ENCODE peak calls at places on chromosomes 1 and 21, in ten cellular contexts. V is endothelial cell, Q is GM10248, J is right atrium auricular region, G is WERI-Rb-1, B is PC-9, I is tibial nerve, N is IMR-90, Z is NB4, A is foreskin fibroblast. U is an unnamed sample.

GRCh38 chr1:39422604-39423003 is 68.8 kb upstream of the BMP8A start:
- DNase-seq in V (no peak), Q (no peak), J (no peak), G (no peak), B (no peak), I (no peak), N (no peak), Z (peak), A (no peak), U (no peak)

GRCh38 chr21:44920694-44921604 is at the start of gene ITGB2:
- DNase-seq in V (no peak), Q (peak), J (no peak), G (no peak), B (no peak), I (no peak), N (no peak), Z (peak), A (no peak), U (no peak)

GRCh38 chr1:110615548-110616130 is 9.5 kb upstream of the KCNA2 start:
- DNase-seq in V (peak), Q (peak), J (no peak), G (peak), B (peak), I (peak), N (peak), Z (peak), A (peak), U (peak)

GRCh38 chr1:13754003-13754402 is 54.0 kb downstream of the PRDM2 start:
- DNase-seq in V (no peak), Q (peak), J (no peak), G (no peak), B (no peak), I (no peak), N (no peak), Z (peak), A (no peak), U (no peak)

GRCh38 chr1:151934048-151934493 is 24.8 kb upstream of the THEM4 start:
- DNase-seq in V (peak), Q (peak), J (no peak), G (peak), B (peak), I (peak), N (peak), Z (peak), A (no peak), U (peak)

GRCh38 chr1:241985787-241986186 is 13.1 kb downstream of the MAP1LC3C start:
- DNase-seq in V (peak), Q (peak), J (no peak), G (peak), B (no peak), I (peak), N (peak), Z (peak), A (peak), U (peak)

GRCh38 chr1:223403184-223403815 is 10.1 kb downstream of the CCDC185 start:
- DNase-seq in V (no peak), Q (no peak), J (no peak), G (no peak), B (no peak), I (no peak), N (peak), Z (no peak), A (no peak), U (no peak)

GRCh38 chr1:233293556-233294446 is 1.7 kb downstream of the PCNX2 start:
- DNase-seq in V (no peak), Q (no peak), J (no peak), G (no peak), B (no peak), I (no peak), N (peak), Z (no peak), A (peak), U (no peak)

GRCh38 chr1:183914283-183914682 is 109.4 kb downstream of the RGL1 start:
- DNase-seq in V (no peak), Q (no peak), J (no peak), G (no peak), B (no peak), I (peak), N (peak), Z (no peak), A (peak), U (no peak)

GRCh38 chr1:228362141-228362883 is 44.3 kb downstream of the TRIM11 start:
- DNase-seq in V (no peak), Q (no peak), J (no peak), G (no peak), B (no peak), I (no peak), N (no peak), Z (peak), A (no peak), U (no peak)

GRCh38 chr1:55443175-55443933 is 228.2 kb upstream of the USP24 start:
- DNase-seq in V (no peak), Q (no peak), J (peak), G (no peak), B (peak), I (peak), N (peak), Z (no peak), A (peak), U (no peak)

GRCh38 chr1:229058716-229059115 is 212.2 kb upstream of the RAB4A start:
- DNase-seq in V (no peak), Q (no peak), J (no peak), G (no peak), B (no peak), I (no peak), N (no peak), Z (no peak), A (no peak), U (no peak)

GRCh38 chr1:111818081-111818480 is 62.4 kb downstream of the DDX20 start:
- DNase-seq in V (no peak), Q (no peak), J (no peak), G (no peak), B (no peak), I (no peak), N (no peak), Z (no peak), A (no peak), U (no peak)

GRCh38 chr1:19395678-19396192 is 83.6 kb downstream of the SLC66A1 start:
- DNase-seq in V (no peak), Q (no peak), J (no peak), G (no peak), B (no peak), I (no peak), N (peak), Z (no peak), A (peak), U (peak)

GRCh38 chr1:231626951-231627614 is 493 bp downstream of the DISC1 start:
- DNase-seq in V (peak), Q (peak), J (peak), G (no peak), B (peak), I (peak), N (peak), Z (peak), A (peak), U (peak)

GRCh38 chr1:61254629-61255323 is 172.4 kb downstream of the NFIA start:
- DNase-seq in V (no peak), Q (no peak), J (no peak), G (no peak), B (no peak), I (peak), N (peak), Z (peak), A (peak), U (no peak)

GRCh38 chr1:29211086-29212030 is 19.4 kb downstream of the MECR start:
- DNase-seq in V (no peak), Q (no peak), J (no peak), G (peak), B (no peak), I (no peak), N (no peak), Z (no peak), A (no peak), U (no peak)

GRCh38 chr1:84540759-84541158 is 33.5 kb downstream of the CTBS start:
- DNase-seq in V (no peak), Q (no peak), J (no peak), G (no peak), B (no peak), I (no peak), N (no peak), Z (no peak), A (no peak), U (no peak)

GRCh38 chr1:36457691-36458090 is 6.5 kb downstream of the MRPS15 start:
- DNase-seq in V (no peak), Q (no peak), J (no peak), G (no peak), B (no peak), I (no peak), N (no peak), Z (peak), A (no peak), U (no peak)

GRCh38 chr1:36253463-36253862 is 29.2 kb downstream of the THRAP3 start:
- DNase-seq in V (no peak), Q (no peak), J (no peak), G (no peak), B (no peak), I (no peak), N (peak), Z (peak), A (peak), U (no peak)

DNA sequence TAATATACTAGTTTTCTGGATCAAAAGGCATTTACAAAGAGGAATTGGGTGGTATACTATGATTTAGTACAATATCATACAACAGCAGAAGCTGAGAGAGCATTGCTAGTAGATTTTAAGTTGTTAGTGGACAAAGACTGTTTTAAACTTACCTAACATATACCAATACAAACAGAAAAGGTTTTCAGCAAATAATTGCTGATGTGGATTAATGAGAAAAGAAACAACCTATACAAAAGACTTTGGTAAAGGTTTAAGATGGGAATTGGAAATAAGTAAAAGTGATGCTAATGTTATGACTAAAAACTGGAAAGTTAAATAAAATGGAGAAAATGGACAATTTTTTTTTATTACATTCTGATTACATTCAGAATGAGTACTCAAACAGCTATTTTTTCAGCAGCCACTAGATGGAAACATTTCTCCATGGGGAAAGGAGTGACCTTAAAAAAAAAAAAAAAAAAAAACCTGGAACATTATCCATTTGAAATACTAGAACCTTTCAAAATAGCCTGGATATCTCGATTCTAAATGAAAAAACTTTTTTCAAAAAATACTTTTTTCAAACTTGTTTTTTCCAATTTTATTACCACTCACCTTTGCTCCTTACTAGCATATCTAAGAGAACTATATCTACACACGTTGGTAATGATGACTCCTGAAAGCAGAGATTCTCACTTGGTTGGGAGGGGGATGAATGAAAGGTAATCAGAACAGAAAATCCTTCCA is 55.4 kb downstream of the EPRS1 start:
- DNase-seq in V (no peak), Q (no peak), J (no peak), G (no peak), B (no peak), I (peak), N (peak), Z (peak), A (peak), U (no peak)
- TF ChIP-seq CTCF in V (peak), Q (peak), J (peak), G (peak), B (peak), I (peak), N (peak), Z (peak), A (peak), U (peak)

DNA sequence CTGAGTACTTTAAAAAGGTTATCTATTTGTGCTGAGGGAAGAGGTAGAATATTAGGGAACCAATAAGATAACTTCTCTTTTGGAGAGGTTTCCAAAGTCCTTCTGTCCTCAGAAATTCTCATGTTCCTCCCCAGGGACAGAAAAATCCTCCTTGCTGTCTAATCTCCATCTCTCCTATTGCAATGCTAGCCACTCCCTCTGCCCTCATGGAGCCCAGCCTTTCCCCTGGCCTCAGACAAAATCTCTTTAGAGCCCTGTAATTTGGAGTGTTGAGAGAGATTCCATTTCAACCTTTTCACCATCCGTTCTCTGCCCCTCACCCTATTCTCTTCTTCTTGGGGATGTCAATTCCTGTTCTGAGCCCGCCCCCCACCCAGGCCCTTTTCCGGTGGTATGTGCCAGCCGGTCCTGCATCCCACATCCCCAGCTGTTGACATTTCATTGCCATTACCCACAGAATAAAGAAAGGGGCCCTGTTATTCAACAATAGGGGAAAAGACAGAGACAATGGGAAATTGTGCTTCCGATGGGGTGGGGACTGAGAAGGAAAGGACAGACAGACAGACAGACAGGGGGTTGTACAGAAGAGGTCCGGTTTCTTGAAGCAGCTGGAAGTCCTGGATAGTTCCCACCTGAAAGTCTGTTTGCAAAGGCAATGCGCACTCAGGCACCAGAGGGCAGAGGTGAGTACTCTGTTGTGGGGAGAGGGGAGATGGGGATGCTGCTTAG is at the start of gene HAPLN2:
- DNase-seq in V (peak), Q (peak), J (no peak), G (peak), B (no peak), I (no peak), N (no peak), Z (peak), A (no peak), U (peak)
- TF ChIP-seq CTCF in V (no peak), Q (peak), J (peak), G (peak), B (peak), I (peak), N (peak), Z (peak), A (peak), U (peak)

GRCh38 chr1:107019166-107019565 is 37.3 kb upstream of the PRMT6 start:
- DNase-seq in V (no peak), Q (no peak), J (no peak), G (no peak), B (no peak), I (no peak), N (peak), Z (no peak), A (peak), U (no peak)
- TF ChIP-seq CTCF in V (no peak), Q (no peak), J (no peak), G (no peak), B (no peak), I (no peak), N (no peak), Z (no peak), A (no peak), U (no peak)

DNA sequence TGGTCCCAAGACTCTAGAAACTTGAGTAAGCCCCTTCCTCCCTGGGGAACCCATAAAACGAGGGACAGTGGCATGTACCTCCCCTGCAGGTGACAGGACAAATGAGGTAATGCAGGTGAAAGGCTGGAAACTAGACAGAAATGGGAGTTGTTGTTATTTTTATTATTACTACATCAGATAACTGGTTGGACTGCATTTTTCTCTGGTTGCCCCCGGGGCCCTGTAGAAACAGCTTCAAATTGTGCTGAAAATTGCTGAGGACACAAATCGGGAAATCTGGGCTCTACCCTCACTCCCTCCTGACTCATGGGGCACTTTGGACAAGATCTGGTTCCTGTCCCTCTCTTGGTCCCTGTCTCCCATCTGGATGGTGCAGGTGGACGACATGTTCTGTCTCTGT is 132.3 kb upstream of the WNT4 start:
- DNase-seq in V (no peak), Q (no peak), J (no peak), G (no peak), B (peak), I (no peak), N (no peak), Z (no peak), A (no peak), U (no peak)
- TF ChIP-seq CTCF in V (no peak), Q (no peak), J (no peak), G (no peak), B (no peak), I (no peak), N (no peak), Z (no peak), A (no peak), U (no peak)

GRCh38 chr1:150272379-150272840 is at the start of gene C1orf54:
- DNase-seq in V (peak), Q (no peak), J (peak), G (peak), B (no peak), I (peak), N (peak), Z (peak), A (peak), U (peak)
- TF ChIP-seq CTCF in V (no peak), Q (no peak), J (peak), G (peak), B (no peak), I (peak), N (peak), Z (no peak), A (peak), U (peak)

U was measured in H9.